ENCODE peak calls at places on chromosomes 12 and 14, in ten cellular contexts. C, U, W, O, Y, D, V, P, S and E are unnamed samples.

GRCh38 chr12:50283924-50284236 is 560 bp upstream of the LIMA1 start:
- DNase-seq in C (no peak), U (no peak), W (no peak), O (no peak), Y (no peak), D (no peak), V (no peak), P (no peak), S (peak; percentile 23), E (no peak)

GRCh38 chr12:79844693-79845092 is 90.2 kb downstream of the PPP1R12A start:
- DNase-seq in C (peak; percentile 71), U (no peak), W (no peak), O (no peak), Y (no peak), D (no peak), V (no peak), P (no peak), S (no peak), E (no peak)

GRCh38 chr12:97612075-97612474 is 149.5 kb downstream of the RMST start:
- DNase-seq in C (no peak), U (no peak), W (no peak), O (no peak), Y (no peak), D (no peak), V (no peak), P (no peak), S (no peak), E (no peak)

GRCh38 chr12:68899251-68899771 is 33.7 kb downstream of the CPM start:
- DNase-seq in C (peak; percentile 92), U (no peak), W (peak; percentile 64), O (no peak), Y (no peak), D (peak; percentile 13), V (no peak), P (no peak), S (no peak), E (no peak)

GRCh38 chr14:75383721-75384120 is 44.1 kb upstream of the JDP2 start:
- DNase-seq in C (no peak), U (no peak), W (no peak), O (no peak), Y (no peak), D (no peak), V (no peak), P (no peak), S (no peak), E (no peak)

GRCh38 chr12:104520242-104520900 is 63.6 kb downstream of the CHST11 start:
- DNase-seq in C (peak; percentile 38), U (peak; percentile 52), W (no peak), O (peak; percentile 13), Y (no peak), D (no peak), V (peak; percentile 35), P (no peak), S (no peak), E (no peak)

GRCh38 chr12:6703631-6704030 is 3.0 kb upstream of the PIANP start:
- DNase-seq in C (no peak), U (peak; percentile 18), W (no peak), O (no peak), Y (no peak), D (no peak), V (no peak), P (no peak), S (no peak), E (no peak)

GRCh38 chr12:58026892-58027891 is 85.8 kb downstream of the ATP23 start:
- DNase-seq in C (peak; percentile 8), U (no peak), W (no peak), O (no peak), Y (no peak), D (no peak), V (no peak), P (no peak), S (no peak), E (no peak)

GRCh38 chr14:101120636-101121398 is 217.3 kb upstream of the RTL1 start:
- DNase-seq in C (no peak), U (no peak), W (no peak), O (no peak), Y (no peak), D (peak; percentile 58), V (peak; percentile 83), P (no peak), S (no peak), E (no peak)